ENCODE peak calls at places on chromosomes 2 and 18, in seven cellular contexts. V is GM12892; U is substantia nigra; Z is activated CD4-positive, alpha-beta T cell treated with anti-CD3 and anti-CD28 coated beads, Interleukin-2, amount 50 U/mL, for 1 hour; B is mucosa of descending colon; L is HFF-Myc; E is RWPE1. D is an unnamed sample.
A peak's percentile ranks its signal among the peaks of the same experiment; 100 is the strongest.

GRCh38 chr2:37767051-37767450 is 95.6 kb upstream of the CDC42EP3 start:
- DNase-seq in Z (no peak), B (no peak), V (no peak), U (no peak), L (no peak), E (no peak), D (no peak)

GRCh38 chr18:35436076-35436649 is 59.0 kb upstream of the ZNF396 start:
- DNase-seq in E (peak; percentile 13), V (no peak), U (no peak), L (no peak), Z (no peak), B (no peak), D (no peak)

GRCh38 chr2:10658041-10658913 is 31.5 kb downstream of the NOL10 start:
- DNase-seq in E (peak; percentile 66), B (no peak), Z (no peak), V (no peak), L (peak; percentile 37), U (no peak), D (no peak)

GRCh38 chr2:241561811-241562210 is 3.3 kb downstream of the BOK start:
- DNase-seq in L (no peak), V (no peak), U (no peak), B (peak; percentile 75), Z (no peak), E (peak; percentile 70), D (peak; percentile 23)

GRCh38 chr2:48940606-48941005 is 185.1 kb upstream of the LHCGR start:
- DNase-seq in B (no peak), L (no peak), U (no peak), E (no peak), Z (no peak), V (no peak), D (no peak)

GRCh38 chr2:40957508-40957907 is 505.6 kb upstream of the SLC8A1 start:
- DNase-seq in L (no peak), Z (no peak), B (no peak), E (no peak), U (no peak), V (no peak), D (no peak)

GRCh38 chr2:211454684-211455083 is 898.3 kb downstream of the CPS1 start:
- DNase-seq in L (no peak), E (no peak), Z (no peak), V (no peak), B (no peak), U (no peak), D (no peak)

GRCh38 chr18:1663879-1664705 is 759.4 kb downstream of the ADCYAP1 start:
- DNase-seq in V (no peak), L (no peak), Z (no peak), B (peak; percentile 43), E (peak; percentile 20), U (no peak), D (no peak)

GRCh38 chr2:222864296-222864695 is 3.5 kb downstream of the ACSL3 start:
- DNase-seq in L (peak; percentile 85), U (no peak), V (no peak), B (no peak), E (no peak), Z (no peak), D (no peak)

GRCh38 chr2:229501051-229501794 is 213.1 kb downstream of the DNER start:
- DNase-seq in Z (no peak), U (no peak), B (no peak), V (no peak), E (no peak), L (no peak), D (no peak)

GRCh38 chr2:139045524-139045923 is 265.3 kb upstream of the NXPH2 start:
- DNase-seq in Z (no peak), U (no peak), E (no peak), L (no peak), B (no peak), V (no peak), D (no peak)

GRCh38 chr2:115374981-115375380 is 932.5 kb downstream of the DPP10 start:
- DNase-seq in U (no peak), L (no peak), Z (no peak), B (no peak), V (no peak), E (no peak), D (no peak)

GRCh38 chr2:100619951-100620350 is 57.2 kb downstream of the PDCL3 start:
- DNase-seq in E (no peak), B (no peak), V (no peak), Z (no peak), U (no peak), L (no peak), D (no peak)

GRCh38 chr2:235924675-235925063 is 243.5 kb downstream of the GBX2 start:
- DNase-seq in B (no peak), L (no peak), E (no peak), V (no peak), U (no peak), Z (no peak), D (no peak)

GRCh38 chr2:19745318-19746136 is 156.3 kb downstream of the TTC32 start:
- DNase-seq in U (no peak), L (no peak), V (no peak), E (no peak), B (no peak), Z (no peak), D (no peak)

D was measured in AG09319.